ENCODE peak calls at places on chromosomes 5 and 9, in nine cellular contexts. L is A549, S is transverse colon, Q is stomach, N is tibial nerve, O is ovary, F is K562, U is sigmoid colon, T is esophagus muscularis mucosa. W is an unnamed sample.

GRCh38 chr5:31235381-31235780 is 41.9 kb downstream of the CDH6 start:
- DNase-seq in L (no peak), S (no peak), Q (no peak), N (no peak), O (no peak), F (no peak), U (no peak), T (no peak), W (no peak)

GRCh38 chr9:122389799-122390481 is 19.1 kb downstream of the PTGS1 start:
- DNase-seq in L (no peak), S (no peak), Q (peak), N (no peak), O (no peak), F (no peak), U (peak), T (peak), W (no peak)

GRCh38 chr9:113391917-113392316 is 9.2 kb downstream of the ALAD start:
- DNase-seq in L (no peak), S (no peak), Q (no peak), N (no peak), O (no peak), F (no peak), U (no peak), T (no peak), W (no peak)

GRCh38 chr5:169251685-169252084 is 49.3 kb downstream of the SLIT3 start:
- DNase-seq in L (no peak), S (no peak), Q (no peak), N (no peak), O (no peak), F (no peak), U (no peak), T (peak), W (no peak)

GRCh38 chr5:88396635-88397285 is 128.1 kb upstream of the TMEM161B start:
- DNase-seq in L (no peak), S (no peak), Q (no peak), N (no peak), O (no peak), F (no peak), U (no peak), T (no peak), W (no peak)

GRCh38 chr5:72702881-72703434 is 113.5 kb upstream of the TNPO1 start:
- DNase-seq in L (no peak), S (no peak), Q (no peak), N (no peak), O (no peak), F (no peak), U (no peak), T (no peak), W (no peak)

GRCh38 chr5:98510601-98511000 is 262.9 kb upstream of the RGMB start:
- DNase-seq in L (no peak), S (no peak), Q (no peak), N (no peak), O (no peak), F (no peak), U (no peak), T (no peak), W (no peak)

GRCh38 chr9:84397151-84397728 is 56.7 kb upstream of the SLC28A3 start:
- DNase-seq in L (peak), S (peak), Q (peak), N (peak), O (peak), F (peak), U (peak), T (no peak), W (no peak)

GRCh38 chr5:4862500-4862899 is 277.6 kb upstream of the ADAMTS16 start:
- DNase-seq in L (peak), S (no peak), Q (no peak), N (no peak), O (no peak), F (peak), U (no peak), T (no peak), W (no peak)

GRCh38 chr5:1781726-1782384 is 17.8 kb downstream of the MRPL36 start:
- DNase-seq in L (no peak), S (no peak), Q (no peak), N (no peak), O (no peak), F (no peak), U (peak), T (no peak), W (peak)
- H3K27ac ChIP-seq in L (no peak), S (no peak), Q (no peak), N (no peak), O (no peak), F (no peak), U (no peak), T (no peak), W (no peak)

GRCh38 chr5:455806-456205 is 12.8 kb downstream of the EXOC3 start:
- DNase-seq in L (no peak), S (no peak), Q (no peak), N (no peak), O (no peak), F (no peak), U (no peak), T (no peak), W (peak)

GRCh38 chr5:457195-457961 is 14.4 kb downstream of the EXOC3 start:
- DNase-seq in L (no peak), S (peak), Q (no peak), N (no peak), O (no peak), F (no peak), U (peak), T (no peak), W (peak)

GRCh38 chr5:458547-459353 is 15.8 kb downstream of the EXOC3 start:
- DNase-seq in L (peak), S (peak), Q (no peak), N (no peak), O (no peak), F (no peak), U (peak), T (no peak), W (peak)

GRCh38 chr5:454936-455335 is 12.0 kb downstream of the EXOC3 start:
- DNase-seq in L (no peak), S (peak), Q (no peak), N (no peak), O (no peak), F (no peak), U (peak), T (no peak), W (peak)

DNA sequence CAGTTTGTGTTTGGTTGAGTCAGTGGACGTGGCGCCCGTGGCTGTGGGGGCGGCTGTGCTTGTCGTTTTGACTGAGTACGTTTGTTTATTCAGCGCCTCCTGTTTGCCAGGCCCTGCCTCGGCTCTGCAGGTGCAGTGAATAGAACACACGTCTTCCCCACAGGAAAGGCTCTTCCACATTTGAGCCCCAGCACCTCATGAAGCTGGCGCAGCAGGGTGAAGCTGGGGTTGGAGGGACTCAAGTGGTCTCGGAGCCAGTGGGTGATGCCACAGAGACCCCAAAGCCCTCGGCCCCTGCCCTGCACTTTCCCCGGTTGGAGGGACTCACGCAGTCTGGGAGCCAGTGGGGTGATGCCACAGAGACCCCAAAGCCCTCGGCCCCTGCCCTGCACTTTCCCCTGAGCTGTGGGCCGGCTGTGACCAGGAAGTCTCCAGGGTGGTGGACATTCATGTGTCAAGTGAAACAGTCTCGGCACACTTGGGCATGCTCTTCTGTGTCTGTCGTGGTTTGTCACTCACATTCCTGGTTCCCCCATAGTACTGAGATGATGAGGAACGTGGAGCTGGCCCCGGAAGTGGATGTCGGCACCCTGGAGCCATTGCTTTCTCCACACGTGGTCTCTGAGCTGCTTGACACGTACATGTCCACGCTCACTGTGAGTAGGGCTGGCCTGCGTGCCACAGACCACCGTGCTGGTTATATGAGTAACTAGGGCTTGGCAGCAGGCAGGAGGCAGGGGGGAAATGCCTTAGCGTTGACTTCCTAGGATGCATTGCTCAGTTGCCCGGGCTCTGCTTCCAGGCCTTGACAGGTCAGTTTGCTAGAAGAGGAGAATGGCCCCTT is 13.6 kb downstream of the EXOC3 start:
- DNase-seq in L (no peak), S (peak), Q (peak), N (no peak), O (no peak), F (no peak), U (peak), T (no peak), W (peak)
- TF ChIP-seq EP300 in L (no peak), S (no peak), Q (no peak), N (no peak), O (no peak), F (no peak), U (no peak), T (no peak), W (no peak)

DNA sequence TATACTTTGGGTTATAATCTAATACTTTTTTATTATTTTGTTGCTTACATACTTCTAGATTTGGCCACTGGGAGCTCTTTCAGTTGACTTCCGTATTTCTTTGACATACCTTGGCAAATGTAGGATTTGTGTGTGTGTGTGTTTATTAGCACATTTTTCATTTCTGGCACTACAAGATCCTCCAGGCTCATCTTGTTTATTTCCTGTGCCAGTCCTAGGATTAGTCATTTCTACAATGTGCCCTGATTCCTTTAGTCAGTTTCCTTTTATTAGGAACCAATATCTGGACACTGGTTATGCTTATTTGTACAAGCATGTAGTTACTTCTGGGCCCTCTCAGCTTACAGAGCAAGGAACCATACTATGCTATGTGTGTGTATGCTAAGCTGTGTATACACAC is 135.1 kb upstream of the CDKN2B start:
- DNase-seq in L (no peak), S (no peak), Q (no peak), N (no peak), O (no peak), F (no peak), U (no peak), T (no peak), W (no peak)
- H3K27ac ChIP-seq in L (peak), S (no peak), Q (no peak), N (no peak), O (no peak), F (no peak), U (no peak), T (no peak), W (no peak)

GRCh38 chr5:69368458-69369368 is 607 bp downstream of the AK6 start:
- DNase-seq in L (peak), S (no peak), Q (no peak), N (no peak), O (no peak), F (peak), U (no peak), T (no peak), W (no peak)
- TF ChIP-seq EP300 in L (no peak), S (no peak), Q (no peak), N (no peak), O (no peak), F (peak), U (no peak), T (peak), W (no peak)

DNA sequence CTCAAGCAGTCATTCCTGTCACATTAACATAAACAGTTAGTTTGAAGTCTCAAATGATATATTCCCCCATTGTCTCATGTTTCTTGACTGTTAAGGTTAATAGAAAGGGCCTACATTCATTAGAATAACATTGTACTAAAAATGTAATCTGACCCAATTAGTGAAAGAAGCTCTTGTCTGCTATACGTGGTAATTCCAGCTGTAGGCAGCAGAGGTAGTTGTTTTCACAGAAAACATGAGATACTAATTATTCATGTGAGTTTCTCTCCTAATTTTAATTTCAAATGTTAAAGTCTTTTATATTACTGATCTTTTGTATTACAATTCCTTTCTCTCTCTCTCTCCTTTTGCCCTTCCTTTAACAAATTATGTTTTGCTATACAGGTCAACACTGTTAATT is 26.0 kb upstream of the AP3B1 start:
- DNase-seq in L (no peak), S (no peak), Q (no peak), N (no peak), O (no peak), F (peak), U (no peak), T (no peak), W (no peak)
- H3K27ac ChIP-seq in L (no peak), S (no peak), Q (no peak), N (no peak), O (no peak), F (no peak), U (no peak), T (no peak), W (no peak)

GRCh38 chr9:1047605-1048235 is 2.4 kb upstream of the DMRT2 start:
- DNase-seq in L (no peak), S (peak), Q (no peak), N (no peak), O (no peak), F (no peak), U (no peak), T (peak), W (peak)

GRCh38 chr9:1048853-1049252 is 1.3 kb upstream of the DMRT2 start:
- DNase-seq in L (no peak), S (no peak), Q (no peak), N (no peak), O (no peak), F (no peak), U (no peak), T (no peak), W (no peak)

GRCh38 chr9:1050125-1050895 is at the start of gene DMRT2:
- DNase-seq in L (peak), S (peak), Q (peak), N (peak), O (peak), F (peak), U (peak), T (peak), W (peak)

GRCh38 chr9:1051286-1052118 is 1.3 kb downstream of the DMRT2 start:
- DNase-seq in L (peak), S (peak), Q (peak), N (peak), O (no peak), F (no peak), U (no peak), T (no peak), W (no peak)

GRCh38 chr9:1049641-1050040 is 516 bp upstream of the DMRT2 start:
- DNase-seq in L (no peak), S (peak), Q (no peak), N (no peak), O (no peak), F (no peak), U (no peak), T (no peak), W (no peak)
- TF ChIP-seq EP300 in L (no peak), S (no peak), Q (no peak), N (no peak), O (no peak), F (no peak), U (no peak), T (no peak), W (no peak)

W was measured in suprapubic skin.